ENCODE peak calls at places on chromosomes 4 and X, in four cellular contexts. U is K562, P is GM12878, D is HepG2. S is an unnamed sample.

GRCh38 chr4:153538408-153539057 is 72.4 kb downstream of the TMEM131L start:
- DNase-seq in U (no peak), P (no peak), D (no peak), S (peak; percentile 61)

GRCh38 chr4:174284181-174284886 is 623 bp downstream of the CEP44 start:
- DNase-seq in U (peak; percentile 55), P (no peak), D (peak; percentile 58), S (peak; percentile 49)

GRCh38 chr4:71609651-71610050 is 174.2 kb downstream of the GC start:
- DNase-seq in U (no peak), P (no peak), D (no peak), S (no peak)

GRCh38 chrX:39953879-39954278 is 143.9 kb downstream of the BCOR start:
- DNase-seq in U (peak; percentile 50), P (no peak), D (peak; percentile 88), S (no peak)

GRCh38 chrX:149881081-149881711 is at the start of gene MAGEA8:
- DNase-seq in U (peak; percentile 66), P (no peak), D (no peak), S (peak; percentile 45)

GRCh38 chrX:17869580-17869979 is 8.5 kb upstream of the RAI2 start:
- DNase-seq in U (no peak), P (no peak), D (no peak), S (no peak)

GRCh38 chr4:173696551-173696950 is 166.5 kb upstream of the HAND2 start:
- DNase-seq in U (no peak), P (no peak), D (no peak), S (no peak)

GRCh38 chr4:77113069-77113468 is 37.3 kb upstream of the CCNI start:
- DNase-seq in U (no peak), P (no peak), D (no peak), S (no peak)

GRCh38 chr4:125317526-125317880 is 2.7 kb downstream of the FAT4 start:
- DNase-seq in U (no peak), P (no peak), D (no peak), S (peak; percentile 57)

GRCh38 chrX:154317391-154318000 is 21.9 kb downstream of the TKTL1 start:
- DNase-seq in U (peak; percentile 41), P (no peak), D (no peak), S (peak; percentile 51)

GRCh38 chrX:12013220-12013619 is 125.1 kb upstream of the FRMPD4 start:
- DNase-seq in U (no peak), P (no peak), D (no peak), S (no peak)

GRCh38 chrX:118727686-118728339 is 407 bp downstream of the IL13RA1 start:
- DNase-seq in U (peak; percentile 20), P (no peak), D (peak; percentile 10), S (no peak)

GRCh38 chrX:123920065-123920785 is 41.3 kb upstream of the STAG2 start:
- DNase-seq in U (no peak), P (no peak), D (no peak), S (no peak)

DNA sequence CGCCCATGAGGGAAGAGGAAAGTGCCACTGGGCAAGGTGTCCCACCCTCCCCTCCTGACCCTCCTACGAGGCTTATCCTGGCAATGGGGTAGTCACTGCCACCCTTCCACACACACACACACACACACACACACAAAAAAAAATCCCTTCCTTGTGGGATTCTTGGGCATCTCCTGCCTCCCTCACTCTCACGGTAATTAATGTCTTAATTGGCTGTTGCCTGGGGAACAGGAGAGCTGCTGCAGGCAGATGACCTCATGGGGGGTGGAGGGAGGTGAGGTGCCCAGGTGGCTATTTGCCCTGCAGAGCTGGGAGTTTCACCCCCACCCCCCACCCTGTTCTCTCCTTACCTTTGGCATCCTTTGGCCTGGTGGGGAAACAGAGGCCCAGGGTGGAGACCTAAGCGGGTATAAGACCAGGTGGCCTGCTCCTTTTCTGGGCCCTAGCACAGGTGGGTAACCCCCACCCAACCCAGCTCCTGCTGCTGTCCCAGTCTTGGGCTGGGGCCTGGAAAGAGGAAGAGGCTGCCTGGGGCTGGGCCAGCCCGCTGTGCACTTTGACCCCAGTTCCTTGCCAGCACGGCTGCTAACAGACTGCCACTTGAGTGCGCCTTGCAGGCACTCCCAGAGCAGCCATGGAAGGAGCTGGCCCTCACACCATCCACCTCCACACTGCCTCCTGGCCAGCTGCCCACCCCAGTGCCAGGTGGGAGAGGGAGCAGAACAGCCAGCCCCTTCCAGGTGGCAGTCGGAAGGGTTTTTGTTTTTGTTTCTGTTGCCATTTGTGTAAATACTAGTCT is 12.6 kb downstream of the EFNB1 start:
- DNase-seq in U (no peak), P (no peak), D (no peak), S (no peak)
- TF ChIP-seq POLR2AphosphoS5 in U (no peak), P (no peak), D (no peak), S (no peak)

GRCh38 chrX:3598696-3599095 is 114.8 kb downstream of the PRKX start:
- DNase-seq in U (no peak), P (no peak), D (no peak), S (no peak)

GRCh38 chrX:3603026-3603661 is 110.3 kb downstream of the PRKX start:
- DNase-seq in U (no peak), P (no peak), D (no peak), S (no peak)

GRCh38 chrX:3598046-3598605 is 115.3 kb downstream of the PRKX start:
- DNase-seq in U (no peak), P (no peak), D (no peak), S (no peak)

GRCh38 chrX:3599787-3600465 is 113.5 kb downstream of the PRKX start:
- DNase-seq in U (no peak), P (no peak), D (no peak), S (no peak)
- TF ChIP-seq NFIC in U (no peak), P (no peak), D (no peak), S (no peak)

GRCh38 chr4:16415751-16416150 is 189.5 kb upstream of the TAPT1 start:
- DNase-seq in U (no peak), P (no peak), D (no peak), S (no peak)

GRCh38 chr4:16411691-16412090 is 185.4 kb upstream of the TAPT1 start:
- DNase-seq in U (no peak), P (no peak), D (no peak), S (no peak)

GRCh38 chr4:16413794-16414555 is 187.7 kb upstream of the TAPT1 start:
- DNase-seq in U (no peak), P (no peak), D (no peak), S (no peak)

GRCh38 chr4:16418814-16419213 is 192.5 kb upstream of the TAPT1 start:
- DNase-seq in U (no peak), P (no peak), D (no peak), S (no peak)

DNA sequence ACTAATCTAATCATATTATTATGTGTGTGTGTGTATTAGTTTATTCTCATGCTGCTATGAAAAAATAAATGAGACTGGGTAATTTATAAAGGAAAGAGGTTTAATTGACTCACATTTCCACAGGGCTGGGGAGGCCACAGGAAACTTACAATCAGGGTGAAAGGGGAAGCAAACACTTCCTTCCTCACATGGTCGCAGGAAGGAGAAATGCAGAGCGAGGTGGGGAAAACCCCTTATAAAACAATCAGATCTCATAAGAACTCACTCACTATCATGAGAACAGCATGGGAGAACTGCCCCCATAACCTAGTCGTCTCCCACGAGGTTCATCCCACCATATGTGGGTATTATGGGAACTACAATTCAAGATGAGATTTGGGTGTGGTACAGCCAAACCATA is 190.9 kb upstream of the TAPT1 start:
- DNase-seq in U (no peak), P (no peak), D (no peak), S (no peak)
- TF ChIP-seq SMC3 in U (no peak), P (no peak), D (no peak), S (no peak)

DNA sequence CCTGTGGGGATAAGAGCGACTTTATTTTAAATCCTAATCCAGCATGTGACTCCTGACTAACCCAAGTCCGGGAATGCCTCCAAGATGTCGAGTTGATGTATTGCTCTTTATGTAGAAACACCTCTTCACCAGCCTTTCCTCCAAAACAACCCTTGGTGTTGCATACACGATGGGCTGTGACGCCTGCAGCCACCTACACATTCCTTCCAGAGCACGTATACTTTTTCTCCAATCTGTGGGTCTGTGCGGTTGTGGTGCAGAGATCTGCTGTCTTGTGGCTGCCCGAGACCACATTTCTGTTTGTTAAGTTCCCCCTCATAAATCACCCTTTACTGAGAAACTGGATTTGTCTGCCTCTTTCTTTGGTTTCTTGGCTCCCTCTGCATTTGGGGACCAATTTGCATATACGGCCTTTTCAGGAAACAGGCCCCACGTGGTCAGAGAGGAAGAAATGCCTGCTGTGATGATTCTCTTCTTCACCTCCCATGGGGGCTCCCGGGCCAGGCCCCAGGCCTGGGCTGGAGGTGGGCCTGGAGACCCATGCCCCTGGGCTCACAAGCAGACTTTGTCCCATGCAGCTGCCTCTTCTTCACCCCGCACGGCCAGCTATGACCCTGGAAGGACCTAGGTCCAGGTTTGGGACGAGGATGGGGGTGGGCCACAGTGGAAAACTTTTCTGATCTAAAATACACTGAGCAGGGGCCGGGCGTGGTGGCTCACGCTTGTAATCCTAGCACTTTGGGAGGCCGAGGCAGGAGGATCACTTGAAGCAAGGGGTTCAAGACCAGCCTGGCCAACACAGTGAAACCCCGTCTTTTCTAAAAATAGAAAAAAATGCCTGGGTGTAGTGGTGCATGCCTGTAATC is 21.4 kb upstream of the AFAP1 start:
- DNase-seq in U (no peak), P (peak; percentile 56), D (no peak), S (peak; percentile 26)
- TF ChIP-seq POLR2AphosphoS5 in U (no peak), P (no peak), D (no peak), S (peak; percentile 63)

GRCh38 chr4:119729815-119730643 is 101.4 kb upstream of the PDE5A start:
- DNase-seq in U (peak; percentile 0), P (no peak), D (peak; percentile 68), S (peak; percentile 28)
- TF ChIP-seq NFIC in U (no peak), P (no peak), D (peak; percentile 46), S (peak; percentile 83)

S was measured in SK-N-SH.